ENCODE peak calls at places on chromosomes 7 and 10, in seven cellular contexts. N, U, B, A, H, E and Z are unnamed samples.

GRCh38 chr7:39164887-39165286 is 187.2 kb downstream of the POU6F2 start:
- DNase-seq in N (no peak), U (no peak), B (no peak), A (no peak), H (no peak), E (no peak), Z (no peak)

GRCh38 chr7:111301891-111302290 is 211.0 kb downstream of the LRRN3 start:
- DNase-seq in N (peak; percentile 2), U (no peak), B (no peak), A (no peak), H (no peak), E (no peak), Z (no peak)

GRCh38 chr7:131555565-131556054 is 818 bp downstream of the PODXL start:
- DNase-seq in N (no peak), U (peak; percentile 71), B (no peak), A (no peak), H (peak; percentile 27), E (no peak), Z (no peak)

GRCh38 chr10:34736976-34737771 is 77.9 kb downstream of the PARD3 start:
- DNase-seq in N (no peak), U (no peak), B (no peak), A (no peak), H (no peak), E (no peak), Z (no peak)

GRCh38 chr7:27961255-27961654 is 219.3 kb downstream of the JAZF1 start:
- DNase-seq in N (peak; percentile 47), U (no peak), B (no peak), A (no peak), H (no peak), E (no peak), Z (no peak)

GRCh38 chr7:132882714-132883428 is 199.0 kb downstream of the CHCHD3 start:
- DNase-seq in N (no peak), U (peak; percentile 62), B (no peak), A (no peak), H (no peak), E (no peak), Z (no peak)

GRCh38 chr10:103350522-103351260 is at the start of gene PCGF6:
- DNase-seq in N (peak; percentile 64), U (peak; percentile 94), B (peak; percentile 96), A (peak; percentile 90), H (peak; percentile 76), E (peak; percentile 54), Z (peak; percentile 84)

GRCh38 chr10:667096-667495 is 22.4 kb downstream of the DIP2C start:
- DNase-seq in N (no peak), U (no peak), B (no peak), A (no peak), H (no peak), E (no peak), Z (peak; percentile 79)

GRCh38 chr10:68628576-68629127 is 68.5 kb downstream of the TET1 start:
- DNase-seq in N (peak; percentile 34), U (no peak), B (no peak), A (no peak), H (peak; percentile 12), E (no peak), Z (no peak)

GRCh38 chr7:142438235-142438922 is 180.5 kb upstream of the PRSS58 start:
- DNase-seq in N (peak; percentile 64), U (no peak), B (peak; percentile 25), A (peak; percentile 35), H (no peak), E (peak; percentile 13), Z (no peak)

GRCh38 chr10:91409069-91409868 is 875 bp upstream of the HECTD2 start:
- DNase-seq in N (peak; percentile 80), U (no peak), B (peak; percentile 54), A (peak; percentile 75), H (peak; percentile 76), E (peak; percentile 85), Z (peak; percentile 95)

GRCh38 chr10:35493196-35494118 is 111.7 kb upstream of the GJD4 start:
- DNase-seq in N (peak; percentile 17), U (no peak), B (no peak), A (no peak), H (no peak), E (no peak), Z (no peak)

GRCh38 chr7:143331179-143331825 is 15.4 kb downstream of the CLCN1 start:
- DNase-seq in N (peak; percentile 96), U (no peak), B (no peak), A (peak; percentile 38), H (no peak), E (peak; percentile 86), Z (no peak)

GRCh38 chr10:51311232-51311631 is 236.9 kb downstream of the PRKG1 start:
- DNase-seq in N (peak; percentile 39), U (no peak), B (no peak), A (no peak), H (no peak), E (no peak), Z (no peak)

GRCh38 chr10:21191512-21191911 is 294.4 kb upstream of the NEBL start:
- DNase-seq in N (no peak), U (no peak), B (no peak), A (no peak), H (no peak), E (no peak), Z (no peak)

GRCh38 chr10:126247454-126247975 is 140.8 kb downstream of the ADAM12 start:
- DNase-seq in N (peak; percentile 100), U (no peak), B (no peak), A (peak; percentile 95), H (no peak), E (peak; percentile 82), Z (no peak)

GRCh38 chr10:64617071-64617470 is 1095.9 kb downstream of the REEP3 start:
- DNase-seq in N (no peak), U (no peak), B (no peak), A (no peak), H (no peak), E (no peak), Z (no peak)

GRCh38 chr7:151901313-151901669 is 24.4 kb upstream of the PRKAG2 start:
- DNase-seq in N (no peak), U (no peak), B (no peak), A (no peak), H (no peak), E (no peak), Z (no peak)

GRCh38 chr7:26329520-26330269 is 38.0 kb downstream of the SNX10 start:
- DNase-seq in N (no peak), U (peak; percentile 32), B (no peak), A (no peak), H (no peak), E (no peak), Z (no peak)

GRCh38 chr7:106813705-106814305 is 51.3 kb upstream of the PIK3CG start:
- DNase-seq in N (peak; percentile 50), U (no peak), B (no peak), A (no peak), H (no peak), E (no peak), Z (no peak)

GRCh38 chr7:101784275-101785127 is 32.9 kb upstream of the CUX1 start:
- DNase-seq in N (no peak), U (no peak), B (no peak), A (no peak), H (no peak), E (no peak), Z (no peak)

GRCh38 chr7:143223784-143224183 is 1.9 kb downstream of the TAS2R40 start:
- DNase-seq in N (no peak), U (no peak), B (no peak), A (no peak), H (no peak), E (no peak), Z (no peak)

GRCh38 chr7:100190059-100190711 is 12.5 kb downstream of the STAG3 start:
- DNase-seq in N (peak; percentile 62), U (no peak), B (peak; percentile 38), A (peak; percentile 58), H (peak; percentile 2), E (peak; percentile 36), Z (no peak)

GRCh38 chr7:22361795-22362194 is 4.8 kb upstream of the RAPGEF5 start:
- DNase-seq in N (peak; percentile 2), U (no peak), B (no peak), A (no peak), H (peak; percentile 86), E (no peak), Z (peak; percentile 95)

GRCh38 chr10:52030051-52030867 is 283.8 kb upstream of the DKK1 start:
- DNase-seq in N (peak; percentile 78), U (no peak), B (no peak), A (no peak), H (no peak), E (no peak), Z (no peak)

GRCh38 chr7:127392182-127392565 is 334 bp downstream of the ZNF800 start:
- DNase-seq in N (peak; percentile 55), U (no peak), B (peak; percentile 66), A (peak; percentile 16), H (peak; percentile 37), E (peak; percentile 6), Z (peak; percentile 39)

GRCh38 chr7:116167177-116167576 is 43.2 kb upstream of the TES start:
- DNase-seq in N (no peak), U (no peak), B (no peak), A (no peak), H (no peak), E (no peak), Z (no peak)

GRCh38 chr10:99843310-99843709 is 60.9 kb downstream of the ABCC2 start:
- DNase-seq in N (peak; percentile 15), U (no peak), B (no peak), A (no peak), H (no peak), E (no peak), Z (no peak)

GRCh38 chr7:100803398-100804161 is 23.7 kb downstream of the EPHB4 start:
- DNase-seq in N (peak; percentile 83), U (no peak), B (peak; percentile 94), A (peak; percentile 76), H (no peak), E (peak; percentile 85), Z (peak; percentile 78)

GRCh38 chr10:4390219-4390618 is 435.8 kb upstream of the AKR1E2 start:
- DNase-seq in N (no peak), U (no peak), B (no peak), A (no peak), H (no peak), E (no peak), Z (no peak)

GRCh38 chr7:142739927-142740492 is 9.3 kb upstream of the PRSS1 start:
- DNase-seq in N (no peak), U (no peak), B (no peak), A (no peak), H (no peak), E (no peak), Z (peak; percentile 48)

GRCh38 chr7:116783666-116784318 is 78.6 kb upstream of the CAPZA2 start:
- DNase-seq in N (no peak), U (no peak), B (no peak), A (no peak), H (no peak), E (no peak), Z (no peak)

GRCh38 chr10:36096571-36096970 is 454.5 kb upstream of the FZD8 start:
- DNase-seq in N (peak; percentile 63), U (no peak), B (no peak), A (no peak), H (no peak), E (no peak), Z (no peak)